ENCODE peak calls at places on chromosome 10, in nine cellular contexts. Z is right cardiac atrium; E is HCT116; L is NCI-H187; U is astrocyte of the spinal cord; H is kidney glomerular epithelial cell; F is SHP77; P is H7; A is stimulated activated CD4-positive, alpha-beta T cell treated with anti-CD3 and anti-CD28 coated beads, Interleukin-12 subunit alpha, Interleukin-12 subunit beta, amount 100 ng/mL, for 4 hours. N is an unnamed sample.

GRCh38 chr10:133381041-133381440 is 2.0 kb downstream of the PAOX start:
- DNase-seq in Z (peak; percentile 49), E (no peak), L (no peak), U (no peak), H (no peak), F (no peak), P (no peak), A (no peak), N (no peak)

GRCh38 chr10:16989826-16990293 is 139.8 kb downstream of the CUBN start:
- DNase-seq in Z (no peak), E (no peak), L (no peak), U (peak; percentile 77), H (no peak), F (no peak), P (peak; percentile 39), A (no peak), N (no peak)

GRCh38 chr10:123879596-123880257 is 11.9 kb downstream of the CPXM2 start:
- DNase-seq in Z (no peak), E (no peak), L (no peak), U (no peak), H (no peak), F (no peak), P (no peak), A (no peak), N (no peak)

GRCh38 chr10:117198088-117198487 is 799 bp downstream of the KCNK18 start:
- DNase-seq in Z (no peak), E (no peak), L (no peak), U (no peak), H (no peak), F (no peak), P (peak; percentile 49), A (no peak), N (no peak)

GRCh38 chr10:113000876-113001598 is 51.0 kb downstream of the TCF7L2 start:
- DNase-seq in Z (no peak), E (no peak), L (no peak), U (no peak), H (peak; percentile 61), F (no peak), P (no peak), A (no peak), N (no peak)

GRCh38 chr10:8468477-8468876 is 414.0 kb downstream of the GATA3 start:
- DNase-seq in Z (no peak), E (no peak), L (no peak), U (no peak), H (no peak), F (no peak), P (no peak), A (no peak), N (no peak)

GRCh38 chr10:86100581-86101061 is 266.0 kb downstream of the GRID1 start:
- DNase-seq in Z (no peak), E (peak; percentile 29), L (peak; percentile 6), U (no peak), H (peak; percentile 6), F (no peak), P (peak; percentile 72), A (no peak), N (no peak)

GRCh38 chr10:72682626-72683025 is 9.3 kb upstream of the MCU start:
- DNase-seq in Z (no peak), E (no peak), L (no peak), U (no peak), H (peak; percentile 28), F (no peak), P (no peak), A (no peak), N (peak; percentile 26)

GRCh38 chr10:13891542-13892431 is 305.0 kb downstream of the PRPF18 start:
- DNase-seq in Z (peak; percentile 75), E (no peak), L (no peak), U (no peak), H (no peak), F (no peak), P (peak; percentile 89), A (peak; percentile 6), N (no peak)

GRCh38 chr10:22003964-22004281 is 393 bp upstream of the DNAJC1 start:
- DNase-seq in Z (no peak), E (no peak), L (no peak), U (no peak), H (no peak), F (no peak), P (no peak), A (no peak), N (no peak)

GRCh38 chr10:27360581-27361172 is 120.1 kb upstream of the ACBD5 start:
- DNase-seq in Z (peak; percentile 82), E (peak; percentile 68), L (peak; percentile 30), U (peak; percentile 73), H (peak; percentile 79), F (peak; percentile 73), P (peak; percentile 65), A (peak; percentile 77), N (no peak)

GRCh38 chr10:86545097-86545496 is 23.5 kb upstream of the WAPL start:
- DNase-seq in Z (no peak), E (no peak), L (no peak), U (no peak), H (no peak), F (no peak), P (no peak), A (no peak), N (no peak)

GRCh38 chr10:60803433-60803832 is 25.2 kb downstream of the CDK1 start:
- DNase-seq in Z (no peak), E (no peak), L (no peak), U (no peak), H (no peak), F (no peak), P (no peak), A (no peak), N (no peak)

N was measured in esophagus muscularis mucosa.